ENCODE peak calls at places on chromosomes 3 and 15, in four cellular contexts. Q is ovary, H is right lobe of liver, M is GM12878. E is an unnamed sample. For H3K9me3, the result is how much of the 10 kb centered on the place peaks cover.

GRCh38 chr15:63551400-63551799 is 45.8 kb upstream of the FBXL22 start:
- DNase-seq in Q (no peak), M (no peak), H (no peak), E (no peak)

GRCh38 chr3:33044676-33045075 is 52.3 kb downstream of the GLB1 start:
- DNase-seq in M (no peak), H (no peak), Q (no peak), E (no peak)

GRCh38 chr3:67000006-67000405 is 1.9 kb downstream of the KBTBD8 start:
- DNase-seq in Q (no peak), H (no peak), M (peak), E (no peak)

GRCh38 chr15:38069506-38069905 is 135.1 kb downstream of the TMCO5A start:
- DNase-seq in M (no peak), Q (peak), H (no peak), E (peak)

GRCh38 chr15:39173426-39173825 is 407.5 kb upstream of the THBS1 start:
- DNase-seq in M (no peak), H (no peak), Q (no peak), E (no peak)

GRCh38 chr15:42363942-42364341 is 4.6 kb downstream of the CAPN3 start:
- DNase-seq in M (no peak), H (no peak), Q (no peak), E (no peak)

GRCh38 chr3:156792945-156793344 is 33.2 kb upstream of the LEKR1 start:
- DNase-seq in M (no peak), Q (no peak), H (no peak), E (no peak)

GRCh38 chr3:70358978-70359580 is 46.6 kb upstream of the MDFIC2 start:
- DNase-seq in H (no peak), M (no peak), Q (no peak), E (no peak)

GRCh38 chr3:13705702-13706280 is 156.9 kb downstream of the FBLN2 start:
- DNase-seq in M (no peak), H (peak), Q (peak), E (peak)

GRCh38 chr3:9147215-9147895 is 102.1 kb downstream of the SRGAP3 start:
- DNase-seq in M (no peak), H (no peak), Q (no peak), E (no peak)

GRCh38 chr15:81108427-81108826 is 25.6 kb upstream of the CFAP161 start:
- DNase-seq in Q (no peak), M (no peak), H (no peak), E (no peak)

GRCh38 chr3:114809668-114810413 is 337.2 kb downstream of the ZBTB20 start:
- DNase-seq in Q (no peak), H (peak), M (peak), E (no peak)

GRCh38 chr3:21642433-21642832 is 108.6 kb downstream of the ZNF385D start:
- DNase-seq in Q (no peak), M (no peak), H (no peak), E (no peak)

GRCh38 chr15:63015618-63016017 is 26.9 kb upstream of the TPM1 start:
- DNase-seq in Q (no peak), M (no peak), H (no peak), E (no peak)

GRCh38 chr3:126845910-126846309 is 137.0 kb upstream of the PLXNA1 start:
- DNase-seq in Q (no peak), M (no peak), H (no peak), E (no peak)

GRCh38 chr15:55322452-55322851 is 3.4 kb downstream of the PIGB start:
- DNase-seq in H (no peak), M (no peak), Q (no peak), E (no peak)

GRCh38 chr3:178170698-178171535 is 365.3 kb upstream of the KCNMB2 start:
- DNase-seq in Q (no peak), H (no peak), M (no peak), E (no peak)

GRCh38 chr15:68701886-68702285 is 118.8 kb downstream of the ANP32A start:
- DNase-seq in M (no peak), Q (no peak), H (no peak), E (no peak)

GRCh38 chr15:68057758-68058157 is 3.6 kb downstream of the PIAS1 start:
- DNase-seq in H (no peak), M (no peak), Q (no peak), E (no peak)

GRCh38 chr15:78414608-78415250 is 23.3 kb upstream of the IREB2 start:
- DNase-seq in Q (no peak), M (no peak), H (no peak), E (no peak)

GRCh38 chr15:75791337-75791713 is 51.9 kb upstream of the UBE2Q2 start:
- DNase-seq in H (no peak), Q (no peak), M (no peak), E (no peak)

GRCh38 chr3:149592758-149593240 is 65.0 kb downstream of the WWTR1 start:
- DNase-seq in Q (peak), M (no peak), H (no peak), E (no peak)

GRCh38 chr15:76993114-76993715 is 1.7 kb upstream of the PSTPIP1 start:
- DNase-seq in Q (no peak), M (no peak), H (peak), E (peak)

GRCh38 chr3:16587047-16587702 is 18.0 kb downstream of the DAZL start:
- DNase-seq in M (no peak), Q (no peak), H (no peak), E (no peak)

GRCh38 chr3:50396502-50396901 is 37.2 kb upstream of the TMEM115 start:
- DNase-seq in Q (no peak), H (no peak), M (no peak), E (no peak)

GRCh38 chr3:50454671-50455070 is 48.8 kb downstream of the CACNA2D2 start:
- DNase-seq in H (no peak), M (no peak), Q (no peak), E (no peak)

GRCh38 chr3:36648241-36649034 is 115.9 kb downstream of the DCLK3 start:
- DNase-seq in Q (no peak), H (no peak), M (peak), E (no peak)

GRCh38 chr3:190382082-190382481 is 5.9 kb upstream of the CLDN16 start:
- DNase-seq in H (no peak), M (no peak), Q (no peak), E (no peak)

GRCh38 chr3:9914011-9914410 is 2.9 kb upstream of the IL17RC start:
- DNase-seq in H (peak), M (no peak), Q (no peak), E (no peak)

GRCh38 chr3:83873550-83873949 is 1085.2 kb upstream of the CADM2 start:
- DNase-seq in H (no peak), M (no peak), Q (no peak), E (no peak)

DNA sequence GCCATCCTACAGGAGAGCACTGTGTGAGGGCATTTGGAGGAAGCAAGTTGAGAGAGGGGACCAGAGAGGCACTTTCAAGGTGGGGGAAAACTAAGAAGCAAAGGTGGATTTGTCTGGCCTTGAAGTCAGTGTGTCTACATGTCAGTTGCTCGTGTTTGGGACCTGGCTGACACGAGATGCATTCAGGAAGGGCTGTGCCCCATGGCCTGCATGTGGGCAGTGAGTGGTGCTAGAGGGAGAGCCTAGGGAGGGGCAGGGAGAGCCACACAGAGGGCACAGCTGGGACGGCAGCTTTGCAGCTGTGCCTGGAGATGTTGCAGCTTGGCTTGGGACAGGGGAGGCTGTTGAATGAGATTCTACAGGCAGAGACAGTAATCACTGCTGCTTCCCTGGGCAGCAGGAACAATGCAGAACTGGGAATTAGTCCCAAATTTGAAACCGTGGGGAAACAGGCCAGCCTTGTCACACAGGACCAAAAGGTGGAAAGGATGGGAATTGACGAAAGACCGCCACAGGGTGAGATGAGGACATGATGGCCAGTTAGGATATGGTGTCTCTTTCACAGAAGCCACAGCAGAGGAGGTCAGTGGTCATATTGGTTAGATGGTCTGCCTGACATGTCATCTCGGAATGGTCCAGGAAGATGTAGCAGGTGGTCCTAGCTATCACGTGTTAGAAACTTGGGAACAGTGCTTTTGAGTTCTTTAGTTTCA is 10.0 kb downstream of the SEC61A1 start:
- DNase-seq in H (no peak), M (no peak), Q (no peak), E (peak)
- H3K9me3 ChIP-seq in H (under half), M (under half), Q (under half), E (under half)

DNA sequence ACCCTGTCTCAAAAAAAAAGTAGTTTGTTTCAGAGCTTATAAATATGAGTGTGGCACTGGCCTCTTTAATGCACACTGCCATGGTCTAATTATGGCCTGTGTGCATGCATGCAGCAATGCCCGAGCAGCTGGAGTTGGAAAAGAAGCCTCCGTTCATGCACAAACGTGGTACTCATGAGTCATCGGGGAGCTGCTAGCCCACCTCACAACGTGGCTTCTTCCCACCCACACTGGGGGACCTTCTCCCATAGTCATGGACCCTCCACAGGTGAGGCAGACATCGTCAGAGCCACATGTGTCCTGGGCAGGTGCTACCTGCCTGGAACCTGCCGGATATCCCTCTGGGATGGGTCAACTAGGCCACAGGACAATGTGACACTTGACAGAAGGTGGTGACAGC is 66.7 kb downstream of the ATP10A start:
- DNase-seq in M (no peak), Q (no peak), H (no peak), E (peak)
- TF ChIP-seq CTCF in M (no peak), Q (no peak), H (no peak), E (no peak)

GRCh38 chr3:107430214-107431047 is 53.2 kb downstream of the CCDC54 start:
- DNase-seq in M (no peak), Q (peak), H (no peak), E (no peak)

GRCh38 chr3:107432013-107432515 is 54.8 kb downstream of the CCDC54 start:
- DNase-seq in M (no peak), H (no peak), Q (peak), E (peak)

GRCh38 chr3:107431048-107431297 is 53.7 kb downstream of the CCDC54 start:
- DNase-seq in M (no peak), Q (peak), H (no peak), E (no peak)

GRCh38 chr3:107431298-107432012 is 54.2 kb downstream of the CCDC54 start:
- DNase-seq in Q (peak), H (peak), M (no peak), E (peak)

GRCh38 chr3:107432646-107433045 is 55.4 kb downstream of the CCDC54 start:
- DNase-seq in H (no peak), Q (no peak), M (no peak), E (no peak)
- H3K4me3 ChIP-seq in H (no peak), Q (no peak), M (no peak), E (peak)

GRCh38 chr3:7913283-7913682 is 588.3 kb upstream of the LMCD1 start:
- DNase-seq in Q (no peak), M (no peak), H (no peak), E (no peak)
- H3K9me3 ChIP-seq in Q (under half), M (under half), H (under half), E (under half)

GRCh38 chr15:73691398-73691797 is 7.2 kb downstream of the CD276 start:
- DNase-seq in Q (peak), H (no peak), M (no peak), E (peak)
- TF ChIP-seq CTCF in Q (no peak), H (no peak), M (no peak), E (no peak)

GRCh38 chr15:90412356-90413194 is 24.5 kb downstream of the IQGAP1 start:
- DNase-seq in Q (no peak), H (no peak), M (peak), E (no peak)
- H3K4me3 ChIP-seq in Q (no peak), H (no peak), M (peak), E (peak)

DNA sequence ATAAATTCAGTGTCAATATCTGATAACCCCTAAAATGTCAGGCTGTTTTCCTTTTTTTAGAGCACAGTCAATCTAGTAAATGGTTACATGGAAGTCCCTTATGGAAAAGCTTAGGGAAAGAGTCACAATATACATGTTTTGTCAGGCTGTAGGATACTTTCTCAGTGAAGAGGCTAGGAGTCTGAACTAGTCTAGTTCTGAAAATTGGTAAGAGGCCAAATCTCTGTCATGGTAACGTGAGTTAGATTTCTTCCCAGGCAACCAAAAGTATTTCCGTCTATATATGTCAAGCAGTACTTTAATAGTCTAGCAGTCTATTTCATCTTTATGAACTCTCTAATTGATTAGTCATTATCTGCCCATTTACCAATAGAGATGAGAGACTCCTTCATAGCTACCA is 215.9 kb upstream of the LRRC3B start:
- DNase-seq in Q (no peak), H (no peak), M (no peak), E (no peak)
- H3K9me3 ChIP-seq in Q (under half), H (under half), M (under half), E (under half)

GRCh38 chr3:124296416-124296815 is 304.5 kb upstream of the ROPN1 start:
- DNase-seq in H (no peak), M (no peak), Q (no peak), E (no peak)
- TF ChIP-seq CTCF in H (no peak), M (no peak), Q (no peak), E (no peak)

GRCh38 chr15:44728576-44729393 is 7.5 kb upstream of the TRIM69 start:
- DNase-seq in Q (peak), M (peak), H (peak), E (peak)
- H3K4me3 ChIP-seq in Q (peak), M (peak), H (peak), E (peak)

GRCh38 chr15:31151301-31152233 is 50.0 kb upstream of the TRPM1 start:
- DNase-seq in M (no peak), H (peak), Q (no peak), E (no peak)
- H3K9me3 ChIP-seq in M (under half), H (under half), Q (under half), E (under half)

E was measured in upper lobe of right lung.